ENCODE peak calls at places on chromosomes 11 and 22, in five cellular contexts. A is PC-3; Q is CD8-positive, alpha-beta T cell; W is T1000; L is activated T-cell treated with anti-CD3 and anti-CD28 coated beads, Interleukin-2, amount 50 U/mL, for 72 hours. R is an unnamed sample.

GRCh38 chr11:102469196-102469821 is 16.7 kb upstream of the TMEM123 start:
- DNase-seq in L (no peak), Q (no peak), W (no peak), A (peak; percentile 78), R (no peak)

GRCh38 chr11:47918882-47919495 is 61.4 kb upstream of the PTPRJ start:
- DNase-seq in Q (no peak), A (peak; percentile 57), L (no peak), W (no peak), R (no peak)

GRCh38 chr11:70900540-70900939 is 351.8 kb downstream of the SHANK2 start:
- DNase-seq in A (no peak), W (no peak), Q (no peak), L (no peak), R (no peak)

GRCh38 chr11:65026810-65027209 is 429 bp upstream of the SNX15 start:
- DNase-seq in A (no peak), Q (no peak), W (no peak), L (no peak), R (no peak)

GRCh38 chr11:35619030-35619753 is 932 bp downstream of the FJX1 start:
- DNase-seq in A (peak; percentile 45), Q (no peak), W (no peak), L (peak; percentile 36), R (no peak)

GRCh38 chr11:36403661-36404060 is 106.4 kb downstream of the TRAF6 start:
- DNase-seq in L (no peak), Q (no peak), A (no peak), W (no peak), R (no peak)

GRCh38 chr11:122486793-122487495 is 168.6 kb upstream of the UBASH3B start:
- DNase-seq in Q (no peak), A (peak; percentile 35), W (no peak), L (no peak), R (no peak)

GRCh38 chr11:94796863-94797262 is 28.7 kb downstream of the AMOTL1 start:
- DNase-seq in W (no peak), L (no peak), A (peak; percentile 43), Q (no peak), R (no peak)

GRCh38 chr22:19174106-19175025 is 4.2 kb downstream of the SLC25A1 start:
- DNase-seq in A (peak; percentile 21), L (no peak), W (peak; percentile 38), Q (no peak), R (no peak)

R was measured in non-pigmented ciliary epithelial cell.